ENCODE peak calls at places on chromosomes 7 and 10, in eight cellular contexts. S is fibroblast of mammary gland, G is right lobe of liver, T is BE2C, U is neural progenitor cell, V is astrocyte of the cerebellum, E is fibroblast of pulmonary artery, J is sigmoid colon. Y is an unnamed sample.

GRCh38 chr7:1538544-1539345 is 8.2 kb downstream of the MAFK start:
- DNase-seq in V (no peak), E (no peak), G (no peak), S (no peak), U (no peak), T (peak), J (peak), Y (no peak)

GRCh38 chr7:774161-775109 is 47.4 kb upstream of the PRKAR1B start:
- DNase-seq in T (peak), U (peak), S (peak), V (no peak), J (no peak), E (peak), G (no peak), Y (peak)

GRCh38 chr10:114526112-114526496 is 121.8 kb upstream of the AFAP1L2 start:
- DNase-seq in U (no peak), E (peak), T (no peak), V (peak), J (no peak), G (no peak), S (peak), Y (no peak)

GRCh38 chr10:126203746-126204145 is 184.5 kb downstream of the ADAM12 start:
- DNase-seq in E (no peak), T (no peak), S (no peak), V (no peak), U (no peak), G (no peak), J (no peak), Y (peak)

GRCh38 chr10:3426190-3426845 is 253.7 kb upstream of the PITRM1 start:
- DNase-seq in S (peak), U (no peak), E (peak), V (peak), J (no peak), T (no peak), G (no peak), Y (peak)

GRCh38 chr10:29649561-29650551 is 15.1 kb upstream of the SVIL start:
- DNase-seq in V (no peak), J (no peak), U (no peak), T (no peak), E (peak), S (peak), G (no peak), Y (peak)

GRCh38 chr7:32119790-32120196 is 49.6 kb upstream of the PDE1C start:
- DNase-seq in E (no peak), V (no peak), J (no peak), G (no peak), U (no peak), T (no peak), S (no peak), Y (no peak)

GRCh38 chr10:94205370-94205930 is 157.3 kb downstream of the NOC3L start:
- DNase-seq in T (peak), E (no peak), G (no peak), J (no peak), V (no peak), U (no peak), S (peak), Y (peak)

GRCh38 chr7:120272896-120273475 is at the start of gene KCND2:
- DNase-seq in T (peak), E (peak), U (peak), V (no peak), J (no peak), G (no peak), S (peak), Y (no peak)

GRCh38 chr7:140723002-140723401 is 26.5 kb downstream of the NDUFB2 start:
- DNase-seq in G (no peak), J (no peak), S (no peak), E (no peak), U (no peak), V (no peak), T (no peak), Y (no peak)

GRCh38 chr10:107653832-107654287 is 489.4 kb upstream of the SORCS1 start:
- DNase-seq in J (no peak), E (peak), G (no peak), V (no peak), U (no peak), S (peak), T (no peak), Y (peak)

GRCh38 chr7:3218561-3219225 is 82.4 kb upstream of the SDK1 start:
- DNase-seq in G (no peak), T (no peak), U (peak), S (no peak), V (no peak), E (no peak), J (no peak), Y (no peak)

GRCh38 chr10:8238989-8239388 is 184.5 kb downstream of the GATA3 start:
- DNase-seq in G (no peak), E (no peak), S (no peak), J (no peak), T (no peak), U (no peak), V (no peak), Y (no peak)

GRCh38 chr7:39951156-39951942 is 1.3 kb downstream of the CDK13 start:
- DNase-seq in U (peak), E (peak), G (peak), S (peak), V (no peak), T (peak), J (peak), Y (peak)

DNA sequence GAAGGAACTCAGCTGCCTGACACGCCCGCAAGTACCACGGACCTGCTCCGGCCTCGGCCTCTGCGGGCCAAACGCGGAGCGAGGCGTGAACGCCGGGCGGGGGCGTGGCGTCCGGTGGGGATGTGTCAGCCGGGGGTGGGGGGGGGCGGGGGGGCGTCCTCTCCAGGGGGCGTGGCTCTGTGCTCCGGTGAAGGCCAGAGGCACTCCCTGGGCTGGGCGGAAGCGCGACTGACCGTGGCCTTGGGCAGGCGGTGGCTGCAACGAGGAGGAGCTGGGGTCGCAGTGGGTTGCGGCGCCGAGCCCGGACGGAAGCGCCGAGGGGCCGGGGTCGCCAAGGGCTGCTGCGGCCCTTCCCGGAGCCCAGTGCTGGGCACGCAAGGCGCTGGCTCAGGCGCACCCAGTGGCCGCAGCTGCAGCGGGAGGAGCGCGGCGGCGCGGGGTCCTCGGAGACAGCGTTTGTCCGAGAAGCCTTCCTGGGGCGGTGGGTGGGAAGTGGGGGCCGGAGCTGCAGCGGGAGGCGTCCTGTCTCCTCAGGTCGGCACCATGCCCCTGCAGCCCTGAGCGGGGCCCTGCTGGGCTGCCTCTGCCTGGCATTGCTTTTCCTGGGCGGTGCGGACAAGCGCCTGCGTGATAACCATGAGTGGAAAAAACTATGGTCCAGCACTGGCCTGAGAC is 59.0 kb upstream of the NUPR2 start:
- DNase-seq in U (no peak), E (no peak), T (peak), V (no peak), S (no peak), J (peak), G (peak), Y (no peak)
- H3K4me3 ChIP-seq in U (no peak), E (no peak), T (no peak), V (no peak), S (no peak), J (peak), G (peak), Y (no peak)

GRCh38 chr7:149813254-149814035 is 24.7 kb upstream of the ZNF862 start:
- DNase-seq in G (no peak), J (no peak), T (no peak), S (no peak), E (no peak), U (no peak), V (no peak), Y (no peak)

GRCh38 chr7:149809215-149809614 is 29.0 kb upstream of the ZNF862 start:
- DNase-seq in T (no peak), G (peak), S (no peak), U (no peak), J (no peak), E (no peak), V (no peak), Y (no peak)

GRCh38 chr7:149811831-149812490 is 26.2 kb upstream of the ZNF862 start:
- DNase-seq in S (no peak), G (no peak), U (no peak), T (no peak), V (no peak), J (no peak), E (no peak), Y (no peak)

GRCh38 chr7:149808311-149808710 is 29.9 kb upstream of the ZNF862 start:
- DNase-seq in V (no peak), E (no peak), T (no peak), J (no peak), U (no peak), G (no peak), S (no peak), Y (no peak)

DNA sequence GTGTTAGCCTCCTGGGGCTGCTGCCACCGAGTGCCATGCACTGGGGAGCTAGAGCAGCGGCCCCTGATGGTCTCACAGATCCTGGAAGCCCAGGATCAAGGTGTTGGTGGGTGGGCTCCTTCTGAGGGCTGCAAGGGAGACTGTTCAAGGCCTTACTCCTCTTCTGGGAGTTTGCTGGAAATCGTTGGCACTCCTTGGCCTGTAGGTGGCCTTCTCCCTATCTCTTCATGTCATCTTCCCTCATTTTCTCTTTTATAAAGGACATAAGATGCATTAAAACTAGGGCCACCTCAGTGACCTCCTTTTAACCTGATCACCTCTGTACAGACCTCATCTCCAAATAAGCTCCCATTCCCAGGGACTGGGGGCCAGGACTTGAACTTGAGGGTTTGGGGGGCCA is 27.0 kb upstream of the ZNF862 start:
- DNase-seq in U (no peak), V (no peak), E (no peak), G (no peak), S (peak), T (no peak), J (no peak), Y (peak)
- TF ChIP-seq CTCF in U (peak), V (peak), E (peak), G (no peak), S (peak), T (peak), J (no peak), Y (peak)

GRCh38 chr10:69969961-69970360 is 82.7 kb upstream of the MACROH2A2 start:
- DNase-seq in V (no peak), T (no peak), E (no peak), S (no peak), G (no peak), U (no peak), J (no peak), Y (no peak)

GRCh38 chr10:69976795-69977546 is 75.7 kb upstream of the MACROH2A2 start:
- DNase-seq in J (no peak), U (no peak), E (no peak), S (no peak), G (no peak), V (no peak), T (no peak), Y (no peak)

GRCh38 chr10:69972951-69973350 is 79.7 kb upstream of the MACROH2A2 start:
- DNase-seq in J (no peak), T (no peak), V (no peak), U (no peak), E (no peak), S (peak), G (no peak), Y (peak)

GRCh38 chr10:69974551-69975155 is 78.0 kb upstream of the MACROH2A2 start:
- DNase-seq in E (no peak), S (peak), J (no peak), U (no peak), G (no peak), T (peak), V (no peak), Y (peak)

GRCh38 chr10:69973678-69974077 is 79.0 kb upstream of the MACROH2A2 start:
- DNase-seq in U (no peak), T (no peak), S (no peak), V (no peak), J (no peak), E (no peak), G (no peak), Y (no peak)
- H3K4me3 ChIP-seq in U (no peak), T (no peak), S (no peak), V (no peak), J (no peak), E (no peak), G (no peak), Y (no peak)

GRCh38 chr10:61903184-61903990 is 1.9 kb downstream of the ARID5B start:
- DNase-seq in E (peak), V (no peak), S (peak), T (peak), U (peak), G (peak), J (peak), Y (peak)
- TF ChIP-seq CTCF in E (peak), V (peak), S (no peak), T (no peak), U (peak), G (peak), J (no peak), Y (peak)

DNA sequence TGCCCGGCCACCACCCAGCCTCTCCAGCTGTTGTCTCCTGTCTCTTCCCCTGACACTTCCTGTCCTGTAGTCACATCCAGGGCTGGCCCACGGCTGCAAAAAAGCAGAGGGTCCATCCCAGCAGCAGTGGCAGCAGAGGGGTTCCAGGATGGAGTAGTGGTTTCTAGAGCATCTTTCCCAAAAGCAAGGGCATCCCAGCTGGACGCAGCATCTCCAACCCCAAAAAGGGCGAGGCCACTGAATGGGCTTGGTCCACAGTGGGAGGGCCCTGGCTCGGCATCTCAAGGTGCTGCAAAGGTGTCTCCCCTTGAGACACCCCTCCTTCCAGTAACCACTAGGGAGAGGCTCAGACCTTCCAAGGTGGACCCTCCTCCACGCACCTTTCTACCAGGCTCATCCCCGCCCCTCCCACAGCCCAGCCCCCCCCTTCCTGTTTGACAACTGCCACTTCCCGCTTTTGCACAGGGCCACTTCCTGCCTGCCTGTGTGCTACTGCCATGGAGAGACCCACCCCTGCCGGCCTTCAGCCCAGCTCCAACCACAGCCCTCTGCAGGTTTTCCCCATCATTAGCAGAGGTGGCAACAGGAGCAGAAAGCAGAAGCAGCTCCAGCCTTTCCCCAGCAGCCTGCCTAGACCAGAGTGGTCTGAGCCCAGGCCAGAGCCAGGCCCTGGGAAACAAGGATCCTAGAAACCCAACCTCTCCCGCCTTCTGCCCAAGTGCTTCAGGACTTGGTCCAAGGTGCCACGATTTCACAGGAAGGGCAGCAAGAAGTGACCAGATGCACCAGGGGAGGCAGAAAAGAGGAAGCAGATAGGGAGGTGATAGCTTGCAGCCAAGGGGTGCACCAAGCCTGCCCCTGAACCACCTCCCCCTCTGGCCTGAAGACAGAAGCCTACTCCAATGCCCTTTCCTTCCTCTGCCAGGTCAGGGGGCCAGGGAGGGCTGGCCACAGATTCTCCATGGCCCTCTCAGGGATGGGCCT is 8.6 kb downstream of the CAMK2G start:
- DNase-seq in G (peak), E (no peak), S (no peak), U (no peak), V (no peak), T (no peak), J (peak), Y (no peak)
- H3K4me3 ChIP-seq in G (no peak), E (no peak), S (no peak), U (no peak), V (no peak), T (no peak), J (no peak), Y (no peak)

DNA sequence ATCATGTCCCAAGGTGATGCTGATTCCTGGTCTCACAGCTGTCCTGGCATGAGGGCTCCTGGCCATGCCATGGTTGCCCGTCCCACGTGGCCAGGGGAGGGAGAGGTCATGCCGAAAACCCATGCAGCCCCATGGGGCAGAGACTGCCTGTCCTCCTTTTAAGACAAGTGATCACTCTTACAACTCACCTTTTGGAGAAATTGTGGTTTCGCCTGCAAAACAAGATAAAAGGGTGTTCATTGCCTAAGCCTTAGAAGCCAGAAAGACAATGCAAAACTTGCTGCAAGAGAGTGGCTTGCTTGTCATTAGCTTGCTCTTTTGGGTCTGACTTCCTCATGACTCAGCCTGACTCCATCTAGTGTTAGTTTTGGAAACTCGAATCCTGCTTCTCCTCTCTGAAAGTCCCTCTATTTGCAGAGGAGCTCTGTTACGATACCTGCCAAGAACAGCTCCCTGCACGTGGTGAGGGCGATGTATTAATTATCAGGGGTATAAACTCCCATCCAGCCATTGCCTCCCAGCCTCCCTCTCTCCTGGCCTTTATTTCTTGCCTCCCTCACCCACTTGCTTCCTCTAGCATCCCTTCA is 26.7 kb downstream of the TMEM273 start:
- DNase-seq in G (no peak), T (no peak), S (peak), E (peak), V (peak), U (peak), J (no peak), Y (peak)
- TF ChIP-seq CTCF in G (peak), T (peak), S (peak), E (peak), V (peak), U (peak), J (no peak), Y (peak)

DNA sequence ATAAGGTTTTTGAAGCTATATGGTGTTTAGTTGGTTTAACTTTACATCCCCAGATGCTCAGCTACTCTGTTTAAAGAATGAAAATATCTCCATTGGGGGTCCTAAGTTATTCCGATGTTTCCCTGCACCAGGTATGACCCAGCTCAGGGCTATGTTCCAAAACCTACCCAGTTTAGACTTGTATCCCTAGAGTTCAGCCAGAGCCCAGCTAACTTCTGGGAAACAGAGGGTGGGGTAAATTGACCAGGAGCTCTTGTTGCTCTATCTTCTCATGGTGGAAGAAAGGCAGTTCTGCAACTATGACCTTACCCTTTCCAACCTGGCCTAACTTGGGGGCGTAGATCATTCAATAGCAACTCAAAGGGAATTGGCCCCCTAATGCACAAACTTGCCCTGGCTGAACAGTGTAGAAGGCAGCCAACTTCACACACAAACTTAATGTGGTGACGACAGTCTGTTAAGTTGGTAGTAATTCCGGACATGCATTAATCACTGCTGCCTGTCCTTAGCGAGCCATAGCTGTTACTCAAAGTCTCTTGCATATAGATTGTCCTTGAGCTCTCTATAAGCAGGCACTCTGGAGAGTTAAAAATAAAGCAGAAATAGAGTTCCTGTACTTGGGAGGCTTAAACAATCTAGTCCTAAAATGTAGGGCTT is 5.4 kb upstream of the ZNRF2 start:
- DNase-seq in E (no peak), V (no peak), J (no peak), S (no peak), U (no peak), G (no peak), T (no peak), Y (no peak)
- H3K4me3 ChIP-seq in E (no peak), V (no peak), J (no peak), S (no peak), U (no peak), G (no peak), T (no peak), Y (no peak)

GRCh38 chr7:101126651-101127459 is at the start of gene SERPINE1:
- DNase-seq in T (peak), U (peak), G (peak), V (peak), E (peak), S (peak), J (peak), Y (peak)
- TF ChIP-seq CTCF in T (peak), U (peak), G (peak), V (no peak), E (peak), S (peak), J (no peak), Y (peak)

Y was measured in AG10803.